ENCODE peak calls at places on chromosomes 11 and 22, in five cellular contexts. One of them, this sample, is unnamed. For H3K9me3, the result is how much of the 10 kb centered on the place peaks cover.

GRCh38 chr22:28952857-28953256 is 69.5 kb downstream of the ZNRF3 start:
- DNase-seq in DND-41: no peak
- DNase-seq in fibroblast of lung: peak
- DNase-seq in HCT116: no peak
- DNase-seq in A549: no peak
- DNase-seq in this sample: no peak

GRCh38 chr11:121472310-121472709 is 19.5 kb upstream of the SORL1-AS1 start:
- DNase-seq in fibroblast of lung: no peak
- DNase-seq in DND-41: no peak
- DNase-seq in A549: no peak
- DNase-seq in HCT116: no peak
- DNase-seq in this sample: no peak

GRCh38 chr11:35398881-35399280 is 20.5 kb downstream of the SLC1A2 start:
- DNase-seq in A549: no peak
- DNase-seq in DND-41: no peak
- DNase-seq in HCT116: no peak
- DNase-seq in fibroblast of lung: no peak
- DNase-seq in this sample: no peak

GRCh38 chr11:77171254-77171653 is 43.2 kb downstream of the MYO7A start:
- DNase-seq in fibroblast of lung: no peak
- DNase-seq in HCT116: no peak
- DNase-seq in A549: no peak
- DNase-seq in DND-41: no peak
- DNase-seq in this sample: no peak

GRCh38 chr11:65426839-65427690 is 4.5 kb downstream of the NEAT1 start:
- DNase-seq in HCT116: peak
- DNase-seq in DND-41: no peak
- DNase-seq in A549: peak
- DNase-seq in fibroblast of lung: peak
- DNase-seq in this sample: peak

GRCh38 chr11:33525789-33526188 is 174.8 kb downstream of the C11orf91 start:
- DNase-seq in DND-41: no peak
- DNase-seq in HCT116: no peak
- DNase-seq in A549: no peak
- DNase-seq in fibroblast of lung: no peak
- DNase-seq in this sample: no peak

GRCh38 chr11:9493492-9493891 is 32.7 kb downstream of the ZNF143 start:
- DNase-seq in A549: no peak
- DNase-seq in DND-41: no peak
- DNase-seq in fibroblast of lung: no peak
- DNase-seq in HCT116: no peak
- DNase-seq in this sample: no peak

GRCh38 chr11:114296190-114296978 is at the start of gene NNMT:
- DNase-seq in DND-41: no peak
- DNase-seq in HCT116: no peak
- DNase-seq in fibroblast of lung: peak
- DNase-seq in A549: peak
- DNase-seq in this sample: peak

GRCh38 chr11:76615950-76616349 is 54.6 kb downstream of the LRRC32 start:
- DNase-seq in DND-41: no peak
- DNase-seq in HCT116: no peak
- DNase-seq in fibroblast of lung: peak
- DNase-seq in A549: no peak
- DNase-seq in this sample: peak

GRCh38 chr11:120565436-120566155 is 54.0 kb downstream of the GRIK4 start:
- DNase-seq in DND-41: no peak
- DNase-seq in HCT116: no peak
- DNase-seq in A549: no peak
- DNase-seq in fibroblast of lung: no peak
- DNase-seq in this sample: no peak

DNA sequence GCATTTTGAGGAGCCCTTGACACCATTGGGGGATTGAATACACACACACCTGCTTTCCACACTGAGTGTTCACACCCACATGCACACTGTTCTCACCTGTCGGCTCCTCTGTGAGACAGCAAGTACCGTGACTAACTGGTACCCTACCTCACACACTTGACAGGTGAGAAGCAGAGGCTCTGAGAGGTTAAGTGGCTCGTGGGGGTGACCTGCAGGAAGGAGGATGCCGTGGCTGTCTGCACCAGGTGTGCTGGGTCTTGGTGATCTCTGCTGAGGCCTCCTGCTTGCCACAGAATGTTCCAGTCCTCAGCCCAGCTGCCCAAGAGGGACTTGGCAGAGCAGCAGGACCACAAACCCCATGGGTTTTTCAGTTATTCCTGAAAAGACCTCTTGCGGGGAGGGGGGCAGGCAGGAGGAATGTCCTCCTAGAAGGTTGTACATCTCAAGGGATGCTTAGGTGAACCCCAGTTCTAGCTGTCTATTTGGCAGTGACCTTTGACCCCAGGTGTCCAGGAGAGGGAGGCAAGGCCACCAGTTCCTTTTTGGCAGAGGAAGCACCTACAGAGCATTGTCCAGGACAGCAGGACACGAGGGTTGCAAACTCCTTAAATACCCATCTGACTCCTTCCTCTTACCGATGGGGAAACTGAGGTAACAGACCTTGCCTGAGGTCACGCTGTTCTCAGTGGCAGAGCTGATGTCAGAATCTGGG is 66.0 kb downstream of the SHISAL1 start:
- DNase-seq in A549: no peak
- DNase-seq in HCT116: no peak
- DNase-seq in fibroblast of lung: no peak
- DNase-seq in DND-41: no peak
- DNase-seq in this sample: no peak
- H3K9me3 ChIP-seq in A549: under half
- H3K9me3 ChIP-seq in HCT116: under half
- H3K9me3 ChIP-seq in fibroblast of lung: under half
- H3K9me3 ChIP-seq in DND-41: under half
- H3K9me3 ChIP-seq in this sample: under half

DNA sequence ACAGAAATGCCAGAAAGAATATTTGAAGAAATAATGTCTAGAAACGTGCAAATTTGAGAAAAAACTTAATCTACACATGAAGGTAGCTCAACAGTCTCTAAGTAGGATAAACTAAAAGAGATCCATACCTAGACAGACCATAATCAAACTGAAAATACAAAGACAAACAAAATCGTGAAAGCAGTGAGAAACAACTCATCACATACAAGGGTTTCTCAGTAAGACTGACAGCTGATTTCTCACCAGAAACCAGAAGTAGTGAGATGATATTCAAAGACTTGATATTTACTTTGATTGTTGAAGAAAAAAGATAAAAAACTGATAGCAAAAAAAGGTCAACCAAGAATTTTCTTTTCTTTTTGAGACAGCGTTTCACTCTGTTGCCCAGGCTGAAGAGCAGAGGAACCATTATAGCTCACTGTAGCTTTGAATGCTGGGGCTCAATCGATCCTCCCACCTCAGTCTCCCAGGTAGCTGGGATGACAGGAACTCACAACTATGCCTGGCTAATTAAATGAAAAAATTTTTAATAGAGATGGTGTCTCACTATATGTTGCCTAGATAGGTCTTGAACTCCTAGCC is 17.4 kb downstream of the NPAT start:
- DNase-seq in DND-41: no peak
- DNase-seq in HCT116: no peak
- DNase-seq in fibroblast of lung: no peak
- DNase-seq in A549: no peak
- DNase-seq in this sample: no peak
- H3K9me3 ChIP-seq in DND-41: half or more
- H3K9me3 ChIP-seq in HCT116: under half
- H3K9me3 ChIP-seq in fibroblast of lung: under half
- H3K9me3 ChIP-seq in A549: under half
- H3K9me3 ChIP-seq in this sample: under half

DNA sequence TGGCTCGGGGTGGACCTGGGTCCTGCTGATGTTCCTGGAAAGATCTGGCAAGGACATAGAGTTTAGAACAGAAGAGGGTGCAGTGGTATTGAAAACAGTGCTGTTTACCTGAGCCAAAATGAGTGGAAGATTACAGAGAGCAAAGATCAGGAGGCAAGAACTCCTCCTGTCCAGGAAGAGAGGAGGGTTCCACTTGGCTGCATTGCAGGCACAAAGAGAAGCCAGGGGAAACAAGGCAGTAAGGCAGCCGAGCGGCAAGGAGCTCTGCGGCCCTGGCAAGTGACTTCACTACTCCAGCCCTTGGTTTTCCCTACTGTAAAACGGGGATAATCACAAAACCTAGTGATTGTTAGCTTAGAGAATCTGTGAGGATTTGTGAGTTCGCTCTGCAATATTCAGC is 3.7 kb upstream of the PACSIN2 start:
- DNase-seq in fibroblast of lung: no peak
- DNase-seq in A549: no peak
- DNase-seq in HCT116: no peak
- DNase-seq in DND-41: no peak
- DNase-seq in this sample: no peak
- H3K9me3 ChIP-seq in fibroblast of lung: under half
- H3K9me3 ChIP-seq in A549: under half
- H3K9me3 ChIP-seq in HCT116: under half
- H3K9me3 ChIP-seq in DND-41: under half
- H3K9me3 ChIP-seq in this sample: under half

GRCh38 chr22:47395481-47395880 is 633.0 kb downstream of the TBC1D22A start:
- DNase-seq in fibroblast of lung: peak
- DNase-seq in DND-41: no peak
- DNase-seq in A549: peak
- DNase-seq in HCT116: no peak
- DNase-seq in this sample: no peak
- H3K9me3 ChIP-seq in fibroblast of lung: under half
- H3K9me3 ChIP-seq in DND-41: under half
- H3K9me3 ChIP-seq in A549: under half
- H3K9me3 ChIP-seq in HCT116: under half
- H3K9me3 ChIP-seq in this sample: under half

GRCh38 chr22:39689421-39689820 is 118.9 kb downstream of the CACNA1I start:
- DNase-seq in HCT116: no peak
- DNase-seq in A549: no peak
- DNase-seq in fibroblast of lung: no peak
- DNase-seq in DND-41: no peak
- DNase-seq in this sample: no peak
- H3K9me3 ChIP-seq in HCT116: under half
- H3K9me3 ChIP-seq in A549: under half
- H3K9me3 ChIP-seq in fibroblast of lung: under half
- H3K9me3 ChIP-seq in DND-41: under half
- H3K9me3 ChIP-seq in this sample: under half

DNA sequence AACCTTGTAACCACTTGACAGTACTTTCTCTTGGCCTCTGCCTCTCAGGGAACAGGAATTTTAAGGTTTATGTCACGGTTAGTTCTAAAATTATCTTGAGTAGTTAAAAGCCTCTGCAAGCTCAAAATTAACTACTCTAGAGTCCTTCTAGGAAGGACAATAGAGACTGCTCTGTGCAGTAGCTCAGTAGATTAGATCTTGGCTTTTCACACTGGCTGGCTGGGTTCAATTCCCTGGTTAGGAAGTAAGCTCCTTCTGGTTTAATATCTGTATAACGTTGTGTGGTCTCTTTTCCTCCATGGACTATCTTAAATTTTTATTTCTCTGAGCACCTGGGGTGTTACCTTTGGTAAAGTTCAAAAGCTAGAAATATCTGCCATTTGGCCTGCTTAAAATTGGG is 109.2 kb downstream of the AASDHPPT start:
- DNase-seq in HCT116: no peak
- DNase-seq in DND-41: no peak
- DNase-seq in fibroblast of lung: no peak
- DNase-seq in A549: peak
- DNase-seq in this sample: no peak
- H3K9me3 ChIP-seq in HCT116: under half
- H3K9me3 ChIP-seq in DND-41: under half
- H3K9me3 ChIP-seq in fibroblast of lung: under half
- H3K9me3 ChIP-seq in A549: under half
- H3K9me3 ChIP-seq in this sample: under half

DNA sequence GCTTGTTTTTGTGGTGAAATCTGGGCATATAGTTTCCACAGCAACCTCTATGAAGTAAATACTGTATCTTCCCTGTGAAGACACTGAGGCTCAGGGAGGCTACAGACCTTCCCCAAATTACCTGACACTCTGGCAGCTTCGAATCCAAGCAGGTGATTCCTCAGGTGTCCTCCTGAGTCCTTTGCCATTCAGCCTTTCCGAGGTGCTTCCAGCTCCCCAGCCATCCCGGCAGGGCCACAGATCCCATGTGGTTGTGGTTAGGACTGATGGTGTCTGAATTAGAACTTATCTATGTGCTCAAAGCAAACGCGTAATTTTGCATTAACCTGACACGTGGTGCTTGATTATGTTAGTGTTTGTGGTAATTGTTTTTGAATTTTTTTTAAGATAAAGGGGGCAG is 785.6 kb downstream of the BRD1 start:
- DNase-seq in fibroblast of lung: no peak
- DNase-seq in HCT116: no peak
- DNase-seq in A549: no peak
- DNase-seq in DND-41: no peak
- DNase-seq in this sample: no peak
- H3K9me3 ChIP-seq in fibroblast of lung: under half
- H3K9me3 ChIP-seq in HCT116: under half
- H3K9me3 ChIP-seq in A549: under half
- H3K9me3 ChIP-seq in DND-41: under half
- H3K9me3 ChIP-seq in this sample: under half

DNA sequence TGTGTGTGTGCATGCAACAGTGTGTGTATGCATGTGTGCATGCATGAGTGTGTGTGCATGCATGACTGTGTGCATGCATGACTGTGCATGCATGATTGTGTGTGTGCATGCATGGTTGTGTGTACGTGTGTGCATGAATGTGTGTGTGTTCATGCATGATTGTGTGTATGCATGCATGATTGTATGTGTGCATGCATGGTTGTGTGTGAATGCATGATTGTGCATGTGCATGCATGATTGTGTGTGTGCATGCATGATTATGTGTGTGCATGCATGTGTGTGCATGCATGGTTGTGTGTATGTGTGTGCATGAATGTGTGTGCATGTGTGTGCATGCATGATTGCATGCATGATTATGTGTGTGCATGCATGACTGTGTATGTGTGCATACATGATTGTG is 1052.0 kb downstream of the TBC1D22A start:
- DNase-seq in DND-41: no peak
- DNase-seq in HCT116: no peak
- DNase-seq in fibroblast of lung: no peak
- DNase-seq in A549: no peak
- DNase-seq in this sample: no peak
- H3K9me3 ChIP-seq in DND-41: under half
- H3K9me3 ChIP-seq in HCT116: under half
- H3K9me3 ChIP-seq in fibroblast of lung: under half
- H3K9me3 ChIP-seq in A549: under half
- H3K9me3 ChIP-seq in this sample: under half